ENCODE peak calls at places on chromosomes 2 and 18, in eight cellular contexts. K is right atrium auricular region; P is AG09319; R is activated T-cell treated with anti-CD3 and anti-CD28 coated beads, Interleukin-2, amount 50 U/mL, for 72 hours; O is spleen; I is astrocyte of the hippocampus; E is WTC11; Q is endothelial cell. T is an unnamed sample.

GRCh38 chr2:63093512-63093911 is 42.9 kb downstream of the OTX1 start:
- DNase-seq in K (no peak), I (no peak), Q (no peak), O (no peak), P (no peak), E (no peak), R (no peak), T (no peak)

GRCh38 chr2:100653449-100654045 is 90.8 kb downstream of the PDCL3 start:
- DNase-seq in O (no peak), Q (no peak), K (no peak), E (no peak), I (no peak), R (peak; percentile 27), P (no peak), T (no peak)

GRCh38 chr18:73939391-73939790 is 208.2 kb downstream of the FBXO15 start:
- DNase-seq in E (no peak), P (no peak), O (no peak), Q (no peak), I (no peak), K (no peak), R (no peak), T (no peak)

GRCh38 chr18:74831571-74832250 is 234.0 kb downstream of the ZNF407 start:
- DNase-seq in R (no peak), I (no peak), O (no peak), K (no peak), P (no peak), E (no peak), Q (no peak), T (no peak)

GRCh38 chr2:134122610-134123009 is 131.3 kb upstream of the MGAT5 start:
- DNase-seq in K (no peak), I (no peak), E (no peak), R (no peak), Q (no peak), P (no peak), O (no peak), T (no peak)

GRCh38 chr18:63505566-63506335 is 29.0 kb downstream of the SERPINB5 start:
- DNase-seq in O (no peak), P (no peak), E (peak; percentile 75), R (peak; percentile 43), K (no peak), Q (peak; percentile 73), I (peak; percentile 9), T (peak; percentile 78)

GRCh38 chr2:189474526-189474925 is 33.3 kb downstream of the WDR75 start:
- DNase-seq in R (no peak), Q (no peak), I (no peak), P (no peak), O (no peak), E (no peak), K (no peak), T (no peak)

GRCh38 chr18:57534535-57534934 is 52.0 kb downstream of the FECH start:
- DNase-seq in P (no peak), O (no peak), E (no peak), Q (no peak), I (no peak), R (no peak), K (no peak), T (no peak)

GRCh38 chr18:55095579-55095978 is 136.3 kb upstream of the CCDC68 start:
- DNase-seq in P (no peak), Q (no peak), K (no peak), O (no peak), R (no peak), I (no peak), E (no peak), T (no peak)

T was measured in osteoblast.